ENCODE peak calls at places on chromosomes 2 and 18, in six cellular contexts. X is NB4, Q is K562, S is endothelial cell, E is neural crest cell, G is astrocyte. N is an unnamed sample.

GRCh38 chr18:34957119-34957863 is 83.9 kb upstream of the MAPRE2 start:
- DNase-seq in E (no peak), Q (no peak), G (peak), X (no peak), S (no peak), N (no peak)

GRCh38 chr2:200747668-200748618 is 63.8 kb upstream of the BZW1 start:
- DNase-seq in E (no peak), X (no peak), S (no peak), Q (no peak), G (peak), N (no peak)

GRCh38 chr2:12202702-12203101 is 456.3 kb downstream of the LPIN1 start:
- DNase-seq in S (no peak), G (no peak), Q (no peak), X (no peak), E (no peak), N (no peak)

GRCh38 chr2:191030521-191031154 is 16.7 kb upstream of the STAT1 start:
- DNase-seq in E (peak), G (peak), X (peak), Q (peak), S (peak), N (peak)

GRCh38 chr2:223835701-223836532 is 1.5 kb downstream of the AP1S3 start:
- DNase-seq in S (no peak), G (no peak), X (peak), E (no peak), Q (no peak), N (peak)

GRCh38 chr2:239278941-239279365 is 121.9 kb downstream of the HDAC4 start:
- DNase-seq in G (peak), S (no peak), Q (no peak), X (peak), E (no peak), N (no peak)

GRCh38 chr18:13234528-13234795 is 15.9 kb downstream of the LDLRAD4 start:
- DNase-seq in X (no peak), G (no peak), Q (no peak), S (no peak), E (no peak), N (no peak)

GRCh38 chr2:58939388-58939787 is 698.3 kb upstream of the FANCL start:
- DNase-seq in Q (no peak), S (no peak), E (no peak), X (no peak), G (peak), N (no peak)

GRCh38 chr2:147449323-147450080 is 395.3 kb upstream of the ACVR2A start:
- DNase-seq in G (peak), X (no peak), E (no peak), Q (no peak), S (no peak), N (no peak)

GRCh38 chr2:229087843-229088520 is 183.1 kb downstream of the PID1 start:
- DNase-seq in Q (no peak), X (no peak), E (no peak), S (no peak), G (peak), N (no peak)

GRCh38 chr2:18167871-18168270 is 289.4 kb downstream of the KCNS3 start:
- DNase-seq in E (no peak), Q (no peak), G (peak), X (no peak), S (no peak), N (no peak)

GRCh38 chr2:135997380-135997779 is 12.0 kb upstream of the DARS1 start:
- DNase-seq in E (peak), Q (no peak), S (peak), X (peak), G (no peak), N (peak)

GRCh38 chr2:186887107-186888090 is 38.4 kb upstream of the ZSWIM2 start:
- DNase-seq in E (no peak), Q (no peak), S (no peak), G (no peak), X (no peak), N (no peak)

GRCh38 chr2:203982276-203982675 is 45.7 kb downstream of the ICOS start:
- DNase-seq in S (no peak), G (no peak), Q (no peak), X (no peak), E (no peak), N (no peak)

GRCh38 chr2:203532957-203533695 is 2.0 kb downstream of the RAPH1 start:
- DNase-seq in G (peak), S (peak), X (no peak), Q (no peak), E (no peak), N (no peak)

GRCh38 chr2:232533944-232534710 is 5.4 kb upstream of the CHRNG start:
- DNase-seq in S (no peak), X (no peak), E (no peak), Q (no peak), G (no peak), N (no peak)

GRCh38 chr2:210956101-210956500 is 399.7 kb downstream of the CPS1 start:
- DNase-seq in X (no peak), E (no peak), G (peak), S (no peak), Q (no peak), N (no peak)

GRCh38 chr2:162416446-162416845 is 72.5 kb downstream of the GCA start:
- DNase-seq in Q (no peak), X (no peak), E (no peak), G (peak), S (no peak), N (no peak)

GRCh38 chr2:63544017-63544627 is 44.2 kb downstream of the WDPCP start:
- DNase-seq in G (no peak), S (no peak), Q (no peak), E (no peak), X (peak), N (no peak)

GRCh38 chr2:22281033-22281432 is 1103.9 kb upstream of the KLHL29 start:
- DNase-seq in G (peak), E (no peak), S (no peak), X (peak), Q (no peak), N (peak)

GRCh38 chr2:215970425-215970824 is 42.9 kb downstream of the MREG start:
- DNase-seq in G (peak), X (no peak), S (no peak), Q (no peak), E (no peak), N (no peak)

GRCh38 chr2:238167761-238168160 is 9.0 kb downstream of the ERFE start:
- DNase-seq in S (no peak), G (no peak), X (no peak), E (no peak), Q (peak), N (no peak)

GRCh38 chr2:238170386-238171071 is 11.8 kb downstream of the ERFE start:
- DNase-seq in Q (no peak), E (no peak), S (no peak), X (no peak), G (no peak), N (no peak)

GRCh38 chr2:238169708-238170251 is 11.0 kb downstream of the ERFE start:
- DNase-seq in E (no peak), G (peak), Q (no peak), X (peak), S (no peak), N (no peak)

GRCh38 chr2:238168196-238168815 is 9.5 kb downstream of the ERFE start:
- DNase-seq in S (no peak), Q (peak), E (no peak), X (no peak), G (no peak), N (no peak)

DNA sequence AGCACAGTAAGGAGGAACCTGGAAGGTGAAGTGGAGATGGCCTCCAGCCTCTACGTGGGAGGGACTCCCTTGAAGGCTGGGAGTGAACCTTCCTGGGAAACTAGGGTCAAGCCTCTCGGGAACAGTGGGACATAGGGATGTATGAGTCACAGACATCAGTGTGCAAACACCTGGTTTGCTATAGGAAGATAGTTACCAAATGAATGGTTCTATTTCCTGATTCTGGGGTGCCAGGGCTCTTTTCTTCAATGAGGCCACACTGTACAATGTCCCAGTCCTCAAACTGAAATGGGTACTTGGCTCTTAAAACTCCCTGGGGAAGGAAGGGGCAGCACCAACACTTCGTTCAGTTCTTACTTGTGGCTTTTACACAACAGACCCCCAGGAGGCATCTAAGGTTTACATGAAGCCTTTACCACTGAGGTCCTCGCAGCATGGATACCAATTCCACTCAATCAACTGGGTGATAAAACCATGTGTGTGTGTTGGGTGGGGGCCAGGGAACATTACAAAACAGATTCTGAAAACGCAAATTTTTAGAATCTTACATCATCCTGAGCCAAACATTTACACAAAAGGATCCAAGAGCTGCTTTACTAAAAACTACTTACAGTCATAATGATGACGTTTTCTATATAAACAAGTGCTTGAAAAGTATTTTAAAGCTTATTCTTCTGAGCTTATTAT is 10.4 kb downstream of the ERFE start:
- DNase-seq in X (peak), Q (peak), E (no peak), G (peak), S (no peak), N (no peak)
- TF ChIP-seq CTCF in X (no peak), Q (no peak), E (no peak), G (no peak), S (no peak), N (no peak)

GRCh38 chr2:236209535-236209934 is 41.3 kb upstream of the GBX2 start:
- DNase-seq in X (no peak), E (no peak), G (no peak), Q (no peak), S (no peak), N (no peak)
- TF ChIP-seq CTCF in X (no peak), E (no peak), G (no peak), Q (no peak), S (no peak), N (no peak)

GRCh38 chr2:205934443-205934842 is 151.5 kb downstream of the INO80D start:
- DNase-seq in S (no peak), E (no peak), X (peak), G (no peak), Q (no peak), N (peak)
- TF ChIP-seq CTCF in S (no peak), E (peak), X (no peak), G (no peak), Q (no peak), N (peak)

GRCh38 chr2:121336528-121337294 is 51.7 kb upstream of the TFCP2L1 start:
- DNase-seq in X (peak), G (no peak), S (no peak), E (no peak), Q (no peak), N (no peak)

GRCh38 chr2:121335294-121336290 is 50.6 kb upstream of the TFCP2L1 start:
- DNase-seq in X (no peak), Q (no peak), E (no peak), G (no peak), S (no peak), N (peak)

GRCh38 chr2:121334581-121335293 is 49.7 kb upstream of the TFCP2L1 start:
- DNase-seq in S (no peak), X (no peak), G (no peak), Q (no peak), E (no peak), N (no peak)

GRCh38 chr2:121340926-121341325 is 55.9 kb upstream of the TFCP2L1 start:
- DNase-seq in X (no peak), G (no peak), S (no peak), E (no peak), Q (peak), N (no peak)

DNA sequence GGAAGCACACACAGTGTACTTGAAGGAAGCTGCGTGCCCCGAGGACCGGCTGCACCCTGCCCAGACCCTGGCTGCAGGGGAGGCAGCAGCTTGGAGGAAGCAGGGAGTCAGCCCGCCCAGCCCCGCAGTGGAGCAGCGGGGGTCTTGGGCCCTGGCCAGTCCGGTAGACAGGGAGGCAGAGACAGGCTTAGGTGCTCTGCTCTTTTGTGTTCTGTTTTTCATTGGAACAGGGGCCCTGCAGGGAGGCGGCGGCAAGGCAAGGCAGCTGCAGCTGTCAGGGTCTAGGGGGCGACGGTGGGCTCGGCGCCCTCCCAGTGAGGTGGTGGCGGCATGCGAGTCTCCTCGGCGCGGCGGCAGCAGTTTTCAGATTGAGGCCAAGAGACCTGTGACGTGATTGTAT is 53.3 kb upstream of the TFCP2L1 start:
- DNase-seq in G (no peak), X (no peak), Q (no peak), E (no peak), S (no peak), N (no peak)
- TF ChIP-seq CTCF in G (no peak), X (no peak), Q (peak), E (no peak), S (no peak), N (no peak)

N was measured in Calu3.